ENCODE peak calls at places on chromosomes 16 and 17, in ten cellular contexts. S is neuronal stem cell; K is AG10803; A is body of pancreas; E is CD8-positive, alpha-beta T cell; J is Karpas-422; F is colonic mucosa; O is HFF-Myc; L is IMR-90; Q is GM23338. N is an unnamed sample.

GRCh38 chr17:61307905-61308886 is 91.4 kb upstream of the TBX2 start:
- DNase-seq in J (no peak), K (peak; percentile 98), S (no peak), O (peak; percentile 96), Q (peak; percentile 47), F (no peak), A (no peak), E (no peak), L (peak; percentile 99), N (no peak)

GRCh38 chr17:10151667-10152496 is 46.5 kb downstream of the GAS7 start:
- DNase-seq in S (no peak), O (no peak), J (peak; percentile 59), E (no peak), K (no peak), Q (no peak), L (no peak), A (no peak), F (peak; percentile 35), N (peak; percentile 62)

GRCh38 chr17:36937001-36937960 is at the start of gene LHX1:
- DNase-seq in A (no peak), E (peak; percentile 18), L (no peak), K (no peak), O (no peak), Q (peak; percentile 76), S (no peak), F (no peak), J (no peak), N (no peak)

GRCh38 chr17:33292981-33293867 is at the start of gene ASIC2:
- DNase-seq in Q (peak; percentile 85), F (peak; percentile 65), J (no peak), E (no peak), L (peak; percentile 4), S (peak; percentile 65), A (no peak), O (no peak), K (no peak), N (no peak)

GRCh38 chr17:1280652-1281051 is 1.2 kb downstream of the TRARG1 start:
- DNase-seq in K (no peak), J (no peak), S (no peak), Q (no peak), E (no peak), A (no peak), F (no peak), L (no peak), O (no peak), N (no peak)

GRCh38 chr17:44898768-44899073 is 524 bp downstream of the EFTUD2 start:
- DNase-seq in A (no peak), Q (peak; percentile 61), L (no peak), F (peak; percentile 46), E (no peak), O (no peak), K (peak; percentile 41), S (no peak), J (peak; percentile 88), N (peak; percentile 61)

GRCh38 chr17:48997827-48998556 is 807 bp downstream of the IGF2BP1 start:
- DNase-seq in Q (peak; percentile 38), K (peak; percentile 34), F (no peak), E (no peak), O (no peak), S (no peak), J (no peak), L (no peak), A (no peak), N (no peak)

GRCh38 chr16:77956231-77956630 is 66.1 kb upstream of the CLEC3A start:
- DNase-seq in F (no peak), E (no peak), L (no peak), Q (no peak), K (no peak), J (no peak), S (no peak), O (no peak), A (no peak), N (no peak)

GRCh38 chr17:29291163-29291752 is 2.7 kb downstream of the NUFIP2 start:
- DNase-seq in E (peak; percentile 24), A (no peak), J (peak; percentile 85), F (peak; percentile 36), Q (peak; percentile 74), L (peak; percentile 77), O (peak; percentile 47), S (peak; percentile 48), K (peak; percentile 72), N (peak; percentile 71)

GRCh38 chr17:29292071-29292991 is 1.6 kb downstream of the NUFIP2 start:
- DNase-seq in A (peak; percentile 57), K (peak; percentile 40), L (peak; percentile 15), J (peak; percentile 74), Q (peak; percentile 52), S (peak; percentile 41), F (peak; percentile 63), E (peak; percentile 65), O (no peak), N (peak; percentile 57)

GRCh38 chr17:29292992-29293889 is 707 bp downstream of the NUFIP2 start:
- DNase-seq in A (peak; percentile 65), J (peak; percentile 87), K (peak; percentile 44), S (peak; percentile 66), Q (peak; percentile 84), O (no peak), L (peak; percentile 34), E (peak; percentile 48), F (peak; percentile 69), N (peak; percentile 70)

GRCh38 chr17:29293890-29294579 is at the start of gene NUFIP2:
- DNase-seq in A (peak; percentile 99), S (peak; percentile 97), O (peak; percentile 93), L (peak; percentile 98), J (peak; percentile 99), Q (peak; percentile 99), K (peak; percentile 98), E (peak; percentile 98), F (peak; percentile 100), N (peak; percentile 99)

DNA sequence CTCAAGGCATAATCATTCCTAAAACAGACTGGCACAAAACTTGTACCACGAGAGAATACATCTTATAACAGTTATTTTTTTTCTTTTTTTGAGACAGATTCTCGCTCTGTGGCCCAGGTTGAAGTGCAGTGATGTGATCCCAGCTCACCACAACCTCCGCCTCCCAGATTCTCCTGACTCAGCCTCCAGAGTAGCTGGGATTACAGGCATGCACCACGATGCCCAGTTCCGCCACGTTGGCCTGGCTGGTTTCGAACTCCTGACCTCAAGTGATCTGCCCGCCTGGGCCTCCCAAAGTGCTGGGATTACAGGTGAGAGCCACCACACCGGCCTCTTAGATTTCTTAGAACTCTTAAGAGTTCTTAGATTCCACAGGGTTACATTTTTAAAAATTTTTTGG is 4.1 kb downstream of the NUFIP2 start:
- DNase-seq in F (no peak), E (no peak), S (no peak), A (no peak), K (no peak), O (no peak), Q (no peak), J (no peak), L (no peak), N (no peak)
- H3K4me3 ChIP-seq in F (no peak overlapping the region), E (no peak overlapping the region), S (no peak overlapping the region), A (no peak overlapping the region), K (no peak overlapping the region), O (peak overlapping the region; percentile 99), Q (peak overlapping the region; percentile 38), J (no peak overlapping the region), L (no peak overlapping the region), N (no peak overlapping the region)

DNA sequence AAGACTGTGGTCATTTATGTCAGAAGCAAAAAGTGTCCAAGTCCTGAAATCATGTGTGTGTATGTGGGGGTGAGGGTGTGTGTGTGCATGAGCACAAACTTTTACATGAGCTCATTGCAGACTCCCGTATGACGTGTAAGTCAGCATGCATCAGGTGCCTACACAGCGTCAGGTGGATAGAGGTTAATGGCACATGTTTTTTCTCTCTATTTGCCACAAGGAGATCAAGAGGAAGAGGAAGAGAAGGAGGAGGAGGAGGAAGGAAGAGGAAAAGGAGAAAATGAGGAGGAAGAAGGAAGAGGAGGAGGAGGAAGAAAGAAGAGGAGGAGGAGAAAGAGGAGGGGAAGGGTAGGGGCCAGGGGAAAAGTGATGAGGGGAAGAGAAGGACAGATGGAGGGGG is 178.0 kb upstream of the DYNLRB2 start:
- DNase-seq in A (no peak), L (no peak), S (no peak), J (no peak), K (no peak), F (no peak), Q (no peak), E (no peak), O (no peak), N (no peak)
- H3K4me3 ChIP-seq in A (no peak overlapping the region), L (no peak overlapping the region), S (no peak overlapping the region), J (no peak overlapping the region), K (no peak overlapping the region), F (no peak overlapping the region), Q (no peak overlapping the region), E (no peak overlapping the region), O (no peak overlapping the region), N (no peak overlapping the region)

DNA sequence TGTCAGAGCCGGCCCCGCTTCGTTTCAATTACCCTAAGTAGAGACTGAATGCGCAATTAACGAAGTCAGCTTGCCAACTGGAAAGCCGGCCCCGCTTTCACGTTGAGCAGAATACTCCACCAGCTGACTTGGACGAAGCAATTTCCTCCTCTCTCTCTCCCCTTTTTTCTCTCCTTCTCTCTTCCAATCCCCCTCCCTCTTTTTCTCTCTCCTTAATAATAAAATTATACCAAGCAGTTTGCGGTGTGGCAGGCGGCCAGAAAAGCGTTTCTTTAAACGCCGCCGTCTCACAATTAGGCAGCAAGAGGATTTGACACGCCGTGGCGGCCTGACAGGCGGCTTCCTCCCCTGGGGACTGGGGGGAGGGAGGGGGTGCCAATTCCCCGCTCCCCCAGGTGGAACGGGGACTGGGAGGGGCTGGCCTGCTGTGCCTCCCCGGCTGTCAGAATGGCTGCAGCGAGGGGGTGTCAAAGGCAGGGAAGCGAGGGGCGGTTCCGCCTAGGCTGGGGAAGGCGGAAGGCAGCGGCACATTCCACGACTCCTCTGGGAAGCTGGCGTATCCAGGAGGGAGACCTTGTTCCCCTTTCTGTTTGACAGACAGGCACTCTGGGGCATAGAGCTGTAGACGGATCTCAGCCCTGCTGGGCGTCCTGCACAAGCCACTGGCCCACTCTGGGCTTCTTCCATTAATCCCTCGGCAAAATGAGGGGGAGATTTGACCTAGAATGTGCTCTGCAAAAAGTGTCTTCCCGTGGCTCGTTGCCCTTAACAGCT is 52.8 kb downstream of the SREBF1 start:
- DNase-seq in O (no peak), A (peak; percentile 50), K (peak; percentile 39), F (peak; percentile 50), J (peak; percentile 96), L (no peak), S (peak; percentile 67), E (peak; percentile 47), Q (peak; percentile 76), N (peak; percentile 61)
- H3K4me3 ChIP-seq in O (peak overlapping the region; percentile 40), A (no peak overlapping the region), K (peak overlapping the region; percentile 24), F (peak overlapping the region; percentile 47), J (peak overlapping the region; percentile 60), L (no peak overlapping the region), S (peak overlapping the region; percentile 60), E (peak overlapping the region; percentile 50), Q (peak overlapping the region; percentile 87), N (peak overlapping the region; percentile 50)

DNA sequence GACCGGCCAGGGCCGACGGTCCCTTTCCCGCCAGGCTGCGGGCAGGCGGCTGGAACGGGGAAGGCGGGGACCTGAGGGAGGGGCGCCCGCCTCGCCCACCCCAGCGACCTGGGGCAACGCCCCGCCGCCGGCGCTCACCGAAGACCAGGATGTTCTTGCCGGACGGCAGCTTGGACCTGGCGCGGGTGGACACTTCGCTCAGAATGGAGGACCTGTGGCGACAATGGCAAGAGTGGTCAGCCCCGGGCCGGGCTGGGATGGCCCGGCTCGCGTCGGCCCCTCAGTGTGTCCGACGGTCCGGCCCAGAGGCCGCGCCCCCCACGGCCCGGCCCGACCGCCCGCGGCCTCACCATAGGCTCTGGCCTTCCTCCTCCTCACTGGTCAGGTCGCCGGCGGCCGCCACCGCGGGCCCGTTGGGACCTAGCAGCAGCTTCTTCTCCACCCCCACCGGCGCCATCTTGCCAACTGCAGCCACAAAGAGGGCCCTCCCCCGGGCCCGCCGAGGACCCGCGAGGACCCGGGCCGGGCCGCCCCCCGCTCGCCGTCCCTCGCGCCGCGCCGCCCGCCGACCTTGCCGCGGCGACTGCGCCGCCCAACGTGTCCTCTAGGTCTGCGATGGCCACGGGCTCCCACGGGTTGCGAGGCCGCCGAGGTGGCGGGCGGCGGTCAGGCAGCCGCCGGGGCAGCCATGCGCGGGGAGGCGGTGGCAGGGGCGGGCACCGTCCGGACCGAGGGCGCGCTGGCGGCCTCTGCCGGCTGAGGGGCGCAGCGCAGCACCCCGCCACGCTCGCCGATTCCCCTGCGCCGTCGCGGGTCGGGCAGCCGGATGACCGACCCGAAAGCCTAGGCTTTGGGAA is at the start of gene DYNC1LI2:
- DNase-seq in F (peak; percentile 78), Q (peak; percentile 83), O (no peak), A (peak; percentile 77), J (peak; percentile 90), K (peak; percentile 73), L (peak; percentile 58), E (peak; percentile 78), S (peak; percentile 69), N (peak; percentile 87)
- H3K4me3 ChIP-seq in F (peak within 1 kb of the TSS; percentile 99), Q (peak within 1 kb of the TSS; percentile 98), O (peak within 1 kb of the TSS; percentile 96), A (peak within 1 kb of the TSS; percentile 91), J (peak within 1 kb of the TSS; percentile 87), K (peak within 1 kb of the TSS; percentile 94), L (peak within 1 kb of the TSS; percentile 90), E (peak within 1 kb of the TSS; percentile 90), S (peak within 1 kb of the TSS; percentile 99), N (peak within 1 kb of the TSS; percentile 87)

N was measured in GM12865.